ENCODE peak calls at places on chromosomes 2 and 18, in ten cellular contexts. E is stimulated activated naive CD8-positive, alpha-beta T cell treated with anti-CD3 and anti-CD28 coated beads, Interleukin-15, Interleukin-2, amounts not matched to agents 100 U/mL and 50 U/mL, for 24 hours; V is right lobe of liver; B is T-helper 2 cell; M is prostate gland; H is erythroblast; Z is heart right ventricle; J is CD4-positive, alpha-beta T cell; G is AG09309; C is stomach. Q is an unnamed sample.

GRCh38 chr2:141522048-141522447 is 608.8 kb downstream of the LRP1B start:
- DNase-seq in E (no peak), V (no peak), B (no peak), M (no peak), H (no peak), Z (no peak), J (no peak), G (no peak), C (no peak), Q (no peak)

GRCh38 chr2:176139170-176139611 is 9.7 kb downstream of the HOXD8 start:
- DNase-seq in E (no peak), V (no peak), B (no peak), M (no peak), H (no peak), Z (no peak), J (no peak), G (no peak), C (no peak), Q (no peak)

GRCh38 chr2:1493361-1494126 is 80.3 kb downstream of the TPO start:
- DNase-seq in E (no peak), V (no peak), B (no peak), M (no peak), H (no peak), Z (no peak), J (no peak), G (no peak), C (peak; percentile 21), Q (no peak)

GRCh38 chr2:54574107-54574859 is 118.2 kb downstream of the SPTBN1 start:
- DNase-seq in E (peak; percentile 59), V (no peak), B (peak; percentile 67), M (no peak), H (peak; percentile 12), Z (peak; percentile 53), J (peak; percentile 53), G (no peak), C (peak; percentile 47), Q (peak; percentile 56)

GRCh38 chr2:148907085-148907785 is 32.2 kb downstream of the KIF5C start:
- DNase-seq in E (no peak), V (no peak), B (no peak), M (no peak), H (no peak), Z (no peak), J (no peak), G (no peak), C (no peak), Q (no peak)

GRCh38 chr2:238956676-238957075 is 108.8 kb downstream of the TWIST2 start:
- DNase-seq in E (no peak), V (no peak), B (no peak), M (no peak), H (no peak), Z (no peak), J (no peak), G (no peak), C (no peak), Q (no peak)

GRCh38 chr18:62586148-62586774 is 63.4 kb downstream of the ZCCHC2 start:
- DNase-seq in E (peak; percentile 87), V (peak; percentile 68), B (peak; percentile 30), M (peak; percentile 44), H (peak; percentile 79), Z (peak; percentile 84), J (peak; percentile 27), G (peak; percentile 25), C (peak; percentile 60), Q (peak; percentile 70)

GRCh38 chr2:161044095-161044874 is 115.9 kb upstream of the TANK start:
- DNase-seq in E (no peak), V (no peak), B (no peak), M (no peak), H (no peak), Z (no peak), J (no peak), G (no peak), C (no peak), Q (peak; percentile 61)

GRCh38 chr2:30421551-30422436 is 25.3 kb upstream of the LCLAT1 start:
- DNase-seq in E (peak; percentile 34), V (no peak), B (peak; percentile 8), M (no peak), H (peak; percentile 42), Z (no peak), J (no peak), G (peak; percentile 82), C (no peak), Q (peak; percentile 58)

GRCh38 chr2:18651842-18652774 is 62.7 kb upstream of the NT5C1B start:
- DNase-seq in E (no peak), V (no peak), B (no peak), M (no peak), H (no peak), Z (no peak), J (no peak), G (peak; percentile 68), C (no peak), Q (peak; percentile 77)

GRCh38 chr18:505483-506122 is 5.1 kb upstream of the COLEC12 start:
- DNase-seq in E (no peak), V (no peak), B (no peak), M (no peak), H (no peak), Z (no peak), J (no peak), G (no peak), C (no peak), Q (no peak)

Q was measured in myocyte.